ENCODE peak calls at places on chromosomes 4 and X, in five cellular contexts. C is NCI-H510A treated with DMSO at 0.1 percent for 48 hours, K is NAMALWA, U is cardiac muscle cell, X is H9. F is an unnamed sample.

GRCh38 chr4:87103691-87104187 is 116.7 kb downstream of the KLHL8 start:
- DNase-seq in X (no peak), U (no peak), K (no peak), C (no peak), F (no peak)

GRCh38 chrX:1423215-1423614 is 29.5 kb downstream of the ASMTL start:
- DNase-seq in K (no peak), C (no peak), U (no peak), X (no peak), F (no peak)

GRCh38 chr4:175376287-175376977 is 435.6 kb downstream of the GPM6A start:
- DNase-seq in X (no peak), C (no peak), K (no peak), U (no peak), F (no peak)

GRCh38 chr4:6180841-6181631 is 19.3 kb downstream of the JAKMIP1 start:
- DNase-seq in C (no peak), U (no peak), K (peak), X (no peak), F (no peak)

GRCh38 chr4:15953625-15954024 is 9.3 kb downstream of the FGFBP2 start:
- DNase-seq in U (no peak), K (peak), X (no peak), C (no peak), F (no peak)

GRCh38 chr4:8882239-8882638 is 10.6 kb upstream of the HMX1 start:
- DNase-seq in K (peak), C (no peak), X (no peak), U (no peak), F (no peak)

GRCh38 chr4:108779958-108780357 is 17.1 kb upstream of the ETNPPL start:
- DNase-seq in K (no peak), U (no peak), C (no peak), X (no peak), F (no peak)

GRCh38 chr4:3257125-3257690 is 8.2 kb downstream of the MSANTD1 start:
- DNase-seq in C (peak), X (no peak), U (no peak), K (peak), F (peak)

GRCh38 chr4:41991916-41992767 is 1.8 kb downstream of the SLC30A9 start:
- DNase-seq in U (no peak), X (no peak), C (no peak), K (no peak), F (no peak)

GRCh38 chr4:1172971-1173757 is 781 bp upstream of the SPON2 start:
- DNase-seq in U (no peak), K (no peak), X (peak), C (no peak), F (no peak)

GRCh38 chr4:56187601-56188177 is 199.6 kb downstream of the AASDH start:
- DNase-seq in X (no peak), C (no peak), U (no peak), K (no peak), F (no peak)

GRCh38 chrX:85018471-85018870 is 14.8 kb downstream of the APOOL start:
- DNase-seq in K (no peak), X (no peak), C (no peak), U (no peak), F (no peak)

GRCh38 chr4:68673143-68673542 is 2.7 kb upstream of the UGT2B15 start:
- DNase-seq in X (no peak), U (no peak), K (no peak), C (no peak), F (no peak)

GRCh38 chr4:47383829-47384427 is 79.6 kb downstream of the COMMD8 start:
- DNase-seq in C (peak), U (peak), K (peak), X (no peak), F (peak)

F was measured in NCI-H1105 treated with DMSO at 0.1 percent for 48 hours.